ENCODE peak calls at places on chromosomes 12 and 14, in ten cellular contexts. K, O, G, M, V, E, Q, A, P and W are unnamed samples.

GRCh38 chr12:6943719-6944380 is at the start of the genes C12orf57 and RNU7-1:
- DNase-seq in P (peak), M (peak), Q (peak), K (peak), A (peak), E (peak), G (peak), O (peak), V (peak), W (peak)

GRCh38 chr14:103057372-103058208 is at the start of gene CDC42BPB:
- DNase-seq in Q (peak), G (peak), K (peak), O (peak), M (peak), V (peak), E (peak), A (peak), P (no peak), W (peak)

GRCh38 chr12:108515916-108516315 is 839 bp downstream of the FICD start:
- DNase-seq in P (no peak), M (no peak), K (no peak), E (no peak), O (no peak), Q (no peak), G (peak), A (no peak), V (no peak), W (no peak)

GRCh38 chr12:26740348-26740747 is 92.6 kb downstream of the ITPR2 start:
- DNase-seq in O (no peak), K (no peak), M (no peak), P (no peak), Q (no peak), E (peak), V (no peak), G (no peak), A (no peak), W (no peak)

GRCh38 chr12:106315523-106315922 is 13.0 kb downstream of the TCP11L2 start:
- DNase-seq in Q (no peak), V (no peak), P (no peak), G (no peak), O (no peak), M (no peak), E (no peak), K (no peak), A (no peak), W (no peak)

GRCh38 chr14:34911209-34912150 is 36.3 kb upstream of the BAZ1A start:
- DNase-seq in Q (peak), K (no peak), E (peak), P (no peak), V (peak), G (peak), O (no peak), A (peak), M (no peak), W (no peak)

GRCh38 chr12:22539055-22539454 is 5.3 kb downstream of the C2CD5 start:
- DNase-seq in K (no peak), O (no peak), P (no peak), E (no peak), M (no peak), V (no peak), A (no peak), G (no peak), Q (no peak), W (no peak)

GRCh38 chr12:113659416-113659815 is 187.7 kb upstream of the LHX5 start:
- DNase-seq in K (no peak), O (no peak), P (no peak), G (no peak), Q (no peak), A (no peak), M (no peak), V (no peak), E (no peak), W (no peak)

GRCh38 chr12:53868516-53868986 is 70.1 kb upstream of the HOXC13 start:
- DNase-seq in V (no peak), Q (no peak), G (no peak), P (no peak), K (no peak), A (no peak), E (peak), M (no peak), O (no peak), W (peak)

GRCh38 chr12:99746538-99746937 is 99.0 kb downstream of the GARIN6 start:
- DNase-seq in M (no peak), A (no peak), G (no peak), P (no peak), E (no peak), K (no peak), V (no peak), Q (no peak), O (no peak), W (no peak)

GRCh38 chr12:27779416-27779815 is 617 bp upstream of the KLHL42 start:
- DNase-seq in V (no peak), A (peak), O (no peak), M (peak), E (peak), K (no peak), G (peak), P (no peak), Q (peak), W (no peak)

GRCh38 chr12:6536894-6537579 is 2.7 kb downstream of the GAPDH start:
- DNase-seq in V (no peak), O (no peak), A (no peak), G (peak), K (no peak), P (no peak), Q (no peak), E (no peak), M (no peak), W (no peak)

GRCh38 chr12:18965210-18965609 is 164.3 kb upstream of the PLEKHA5 start:
- DNase-seq in A (no peak), K (no peak), Q (no peak), O (no peak), E (no peak), V (no peak), P (no peak), M (no peak), G (no peak), W (no peak)

GRCh38 chr12:124002021-124002640 is 29.1 kb downstream of the ZNF664 start:
- DNase-seq in Q (no peak), V (no peak), O (no peak), E (no peak), P (no peak), G (no peak), K (no peak), A (no peak), M (no peak), W (no peak)

GRCh38 chr12:57452937-57453509 is 2.1 kb upstream of the INHBE start:
- DNase-seq in Q (peak), O (no peak), A (peak), P (no peak), K (no peak), M (peak), E (peak), V (no peak), G (peak), W (peak)

GRCh38 chr14:95431199-95432145 is 85.0 kb downstream of the SYNE3 start:
- DNase-seq in A (no peak), Q (no peak), G (peak), O (no peak), V (no peak), P (no peak), E (no peak), M (no peak), K (no peak), W (no peak)

GRCh38 chr12:39272934-39273770 is 169.8 kb downstream of the KIF21A start:
- DNase-seq in O (peak), G (peak), P (peak), Q (peak), V (peak), K (no peak), E (peak), M (peak), A (peak), W (peak)

GRCh38 chr12:72095025-72095424 is 156.4 kb downstream of the TPH2 start:
- DNase-seq in A (no peak), M (no peak), V (no peak), K (no peak), P (no peak), E (no peak), O (no peak), Q (no peak), G (no peak), W (no peak)

GRCh38 chr14:20429801-20430669 is 5.9 kb downstream of the KLHL33 start:
- DNase-seq in P (no peak), Q (no peak), G (no peak), K (no peak), A (no peak), O (no peak), E (no peak), M (peak), V (no peak), W (no peak)

GRCh38 chr14:73025544-73025943 is 1.4 kb downstream of the ZFYVE1 start:
- DNase-seq in V (no peak), Q (no peak), P (no peak), O (no peak), G (peak), A (peak), K (no peak), M (no peak), E (no peak), W (no peak)

GRCh38 chr12:116194935-116195431 is 82.5 kb downstream of the MED13L start:
- DNase-seq in E (no peak), O (peak), G (no peak), K (no peak), A (no peak), V (no peak), P (no peak), M (no peak), Q (no peak), W (no peak)

GRCh38 chr12:52791271-52792184 is 4.4 kb downstream of the KRT3 start:
- DNase-seq in Q (no peak), P (no peak), M (no peak), O (no peak), A (no peak), G (no peak), K (no peak), V (no peak), E (no peak), W (no peak)

GRCh38 chr12:123135688-123136087 is 15.2 kb downstream of the PITPNM2 start:
- DNase-seq in K (no peak), Q (no peak), O (no peak), P (no peak), V (no peak), M (no peak), E (no peak), A (no peak), G (no peak), W (no peak)

GRCh38 chr14:104161601-104162367 is 23.4 kb downstream of the KIF26A start:
- DNase-seq in A (no peak), K (no peak), M (no peak), V (no peak), Q (no peak), P (no peak), G (no peak), E (no peak), O (no peak), W (no peak)

GRCh38 chr14:57526942-57527341 is 33.3 kb upstream of the CCDC198 start:
- DNase-seq in M (no peak), V (no peak), G (no peak), P (no peak), Q (no peak), O (no peak), E (no peak), A (no peak), K (no peak), W (no peak)

GRCh38 chr14:92254786-92255185 is 68.2 kb upstream of the SLC24A4 start:
- DNase-seq in P (no peak), M (no peak), O (no peak), Q (no peak), E (no peak), A (peak), G (peak), K (no peak), V (peak), W (no peak)

GRCh38 chr12:127270193-127270592 is 996.8 kb upstream of the TMEM132C start:
- DNase-seq in P (peak), Q (peak), E (no peak), M (no peak), G (peak), O (no peak), V (peak), K (no peak), A (peak), W (peak)

GRCh38 chr12:106247731-106248176 is at the start of gene CKAP4:
- DNase-seq in A (peak), Q (peak), O (peak), P (no peak), E (peak), V (peak), K (peak), G (peak), M (peak), W (peak)

GRCh38 chr14:31395572-31396205 is 24.7 kb downstream of the HEATR5A start:
- DNase-seq in M (no peak), V (no peak), P (no peak), Q (peak), O (no peak), E (no peak), G (peak), A (no peak), K (no peak), W (no peak)

GRCh38 chr12:49953961-49954835 is 3.7 kb downstream of the AQP2 start:
- DNase-seq in E (no peak), K (no peak), P (no peak), M (no peak), V (no peak), O (no peak), A (no peak), G (no peak), Q (no peak), W (no peak)

GRCh38 chr12:111578276-111578970 is 20.7 kb downstream of the ATXN2 start:
- DNase-seq in P (no peak), Q (peak), V (no peak), K (no peak), E (no peak), O (no peak), A (peak), G (peak), M (no peak), W (peak)

GRCh38 chr14:24289649-24290283 is 9.8 kb downstream of the DHRS1 start:
- DNase-seq in Q (no peak), P (no peak), E (no peak), O (no peak), V (no peak), A (no peak), M (no peak), K (no peak), G (no peak), W (no peak)

GRCh38 chr14:68000516-68000915 is 180.9 kb downstream of the RAD51B start:
- DNase-seq in Q (no peak), M (no peak), E (no peak), K (no peak), G (no peak), P (no peak), A (no peak), O (no peak), V (no peak), W (peak)